ENCODE peak calls at places on chromosome 1, in eight cellular contexts. E, X, H, I, P, A, F and D are unnamed samples.

GRCh38 chr1:201740086-201740541 is 88.8 kb upstream of the IPO9 start:
- DNase-seq in E (no peak), X (no peak), H (peak), I (no peak), P (no peak), A (no peak), F (no peak), D (no peak)

GRCh38 chr1:234915923-234916675 is 212.5 kb downstream of the TOMM20 start:
- DNase-seq in E (no peak), X (no peak), H (no peak), I (no peak), P (no peak), A (no peak), F (no peak), D (no peak)

GRCh38 chr1:154157520-154158306 is 2.8 kb upstream of the NUP210L start:
- DNase-seq in E (no peak), X (no peak), H (no peak), I (no peak), P (peak), A (no peak), F (peak), D (no peak)

GRCh38 chr1:59258412-59259032 is 38.4 kb upstream of the FGGY start:
- DNase-seq in E (no peak), X (no peak), H (no peak), I (no peak), P (no peak), A (no peak), F (no peak), D (no peak)

GRCh38 chr1:74847720-74848119 is 114.8 kb downstream of the TYW3 start:
- DNase-seq in E (no peak), X (no peak), H (no peak), I (no peak), P (no peak), A (no peak), F (no peak), D (no peak)

GRCh38 chr1:24186993-24187790 is at the start of gene IFNLR1:
- DNase-seq in E (peak), X (no peak), H (peak), I (no peak), P (no peak), A (peak), F (peak), D (peak)

GRCh38 chr1:109011335-109011734 is 30.6 kb downstream of the WDR47 start:
- DNase-seq in E (no peak), X (no peak), H (no peak), I (no peak), P (peak), A (no peak), F (no peak), D (no peak)

GRCh38 chr1:20234761-20235540 is 48.6 kb upstream of the PLA2G2C start:
- DNase-seq in E (no peak), X (no peak), H (no peak), I (no peak), P (no peak), A (no peak), F (no peak), D (no peak)

GRCh38 chr1:110872745-110873435 is at the start of gene CD53:
- DNase-seq in E (no peak), X (no peak), H (no peak), I (no peak), P (no peak), A (peak), F (no peak), D (no peak)